ENCODE peak calls at places on chromosomes 5 and 9, in ten cellular contexts. Y is endothelial cell; O is frontal cortex; U is DND-41; J is stimulated activated naive CD4-positive, alpha-beta T cell; K is T-helper 2 cell; W is SK-N-MC; N is GM10248; A is substantia nigra; I is M059J. P is an unnamed sample.

GRCh38 chr5:120152472-120152871 is 311.6 kb upstream of the PRR16 start:
- DNase-seq in Y (no peak), O (no peak), U (no peak), J (no peak), K (no peak), W (no peak), N (no peak), A (no peak), I (peak), P (no peak)

GRCh38 chr9:130901498-130902203 is 5.0 kb upstream of the QRFP start:
- DNase-seq in Y (no peak), O (no peak), U (no peak), J (no peak), K (no peak), W (no peak), N (no peak), A (no peak), I (peak), P (no peak)

GRCh38 chr5:57595530-57596098 is 113.0 kb upstream of the ACTBL2 start:
- DNase-seq in Y (no peak), O (no peak), U (no peak), J (no peak), K (no peak), W (no peak), N (no peak), A (no peak), I (no peak), P (no peak)

GRCh38 chr9:88974641-88975040 is 16.6 kb upstream of the S1PR3 start:
- DNase-seq in Y (no peak), O (no peak), U (no peak), J (no peak), K (no peak), W (no peak), N (no peak), A (no peak), I (no peak), P (no peak)

GRCh38 chr5:140295414-140295813 is 7.5 kb downstream of the PFDN1 start:
- DNase-seq in Y (no peak), O (no peak), U (no peak), J (peak), K (no peak), W (peak), N (no peak), A (no peak), I (peak), P (no peak)

GRCh38 chr5:174172104-174172965 is 126.8 kb downstream of the NSG2 start:
- DNase-seq in Y (no peak), O (no peak), U (no peak), J (no peak), K (no peak), W (no peak), N (no peak), A (no peak), I (peak), P (no peak)

GRCh38 chr9:110111868-110112267 is 96.1 kb downstream of the C9orf152 start:
- DNase-seq in Y (no peak), O (no peak), U (no peak), J (no peak), K (no peak), W (no peak), N (no peak), A (no peak), I (no peak), P (no peak)

GRCh38 chr5:38640012-38640395 is 83.6 kb upstream of the LIFR start:
- DNase-seq in Y (no peak), O (no peak), U (no peak), J (no peak), K (no peak), W (no peak), N (no peak), A (no peak), I (peak), P (no peak)

GRCh38 chr9:76562511-76562911 is 103.5 kb downstream of the GCNT1 start:
- DNase-seq in Y (no peak), O (no peak), U (no peak), J (no peak), K (no peak), W (no peak), N (peak), A (no peak), I (peak), P (no peak)

GRCh38 chr5:158979749-158980521 is 119.8 kb downstream of the EBF1 start:
- DNase-seq in Y (peak), O (peak), U (no peak), J (no peak), K (no peak), W (no peak), N (no peak), A (no peak), I (peak), P (peak)

GRCh38 chr5:163914911-163915310 is 409.5 kb downstream of the MAT2B start:
- DNase-seq in Y (no peak), O (no peak), U (no peak), J (no peak), K (no peak), W (no peak), N (no peak), A (no peak), I (no peak), P (peak)

GRCh38 chr9:19209188-19209587 is 21.3 kb upstream of the DENND4C start:
- DNase-seq in Y (no peak), O (no peak), U (no peak), J (no peak), K (no peak), W (no peak), N (no peak), A (no peak), I (no peak), P (no peak)

GRCh38 chr5:179603308-179603707 is 20.2 kb downstream of the HNRNPH1 start:
- DNase-seq in Y (no peak), O (no peak), U (no peak), J (no peak), K (no peak), W (no peak), N (no peak), A (no peak), I (no peak), P (no peak)

GRCh38 chr5:141412853-141413539 is at the start of gene PCDHGA10:
- DNase-seq in Y (peak), O (no peak), U (peak), J (peak), K (no peak), W (no peak), N (peak), A (no peak), I (peak), P (peak)

GRCh38 chr5:145943674-145944121 is 7.3 kb downstream of the SH3RF2 start:
- DNase-seq in Y (no peak), O (no peak), U (no peak), J (no peak), K (no peak), W (no peak), N (no peak), A (no peak), I (peak), P (no peak)

GRCh38 chr9:8078641-8079140 is 279.1 kb upstream of the DMAC1 start:
- DNase-seq in Y (no peak), O (no peak), U (no peak), J (no peak), K (no peak), W (no peak), N (no peak), A (no peak), I (no peak), P (no peak)

GRCh38 chr5:58348996-58349728 is 110.7 kb downstream of the PLK2 start:
- DNase-seq in Y (no peak), O (no peak), U (no peak), J (no peak), K (no peak), W (no peak), N (no peak), A (no peak), I (peak), P (no peak)

P was measured in glutamatergic neuron.